ENCODE peak calls at places on chromosome 11, in ten cellular contexts. One of them, this sample, is unnamed.

GRCh38 chr11:18731949-18732821 is 6.2 kb upstream of the IGSF22 start:
- DNase-seq in stomach: peak; percentile 63
- DNase-seq in NCI-H1694: peak; percentile 29
- DNase-seq in B cell: peak; percentile 80
- DNase-seq in Kasumi-1: peak; percentile 42
- DNase-seq in amniotic stem cell: no peak
- DNase-seq in stimulated activated naive CD4-positive, alpha-beta T cell: peak; percentile 61
- DNase-seq in nucleus accumbens: peak; percentile 61
- DNase-seq in NCI-H2107: no peak
- DNase-seq in ELF-1: peak; percentile 75
- DNase-seq in this sample: peak; percentile 39

GRCh38 chr11:118200901-118201680 is 23.7 kb downstream of the JAML start:
- DNase-seq in stomach: no peak
- DNase-seq in nucleus accumbens: no peak
- DNase-seq in stimulated activated naive CD4-positive, alpha-beta T cell: peak; percentile 37
- DNase-seq in amniotic stem cell: no peak
- DNase-seq in ELF-1: no peak
- DNase-seq in B cell: no peak
- DNase-seq in NCI-H1694: no peak
- DNase-seq in Kasumi-1: no peak
- DNase-seq in NCI-H2107: no peak
- DNase-seq in this sample: no peak

GRCh38 chr11:93921695-93922468 is 71.5 kb upstream of the VSTM5 start:
- DNase-seq in stimulated activated naive CD4-positive, alpha-beta T cell: no peak
- DNase-seq in B cell: no peak
- DNase-seq in nucleus accumbens: no peak
- DNase-seq in NCI-H1694: peak; percentile 7
- DNase-seq in stomach: peak; percentile 48
- DNase-seq in Kasumi-1: peak; percentile 70
- DNase-seq in ELF-1: peak; percentile 82
- DNase-seq in amniotic stem cell: peak; percentile 62
- DNase-seq in NCI-H2107: peak; percentile 40
- DNase-seq in this sample: peak; percentile 34

GRCh38 chr11:83970061-83970671 is 684.0 kb upstream of the CCDC90B start:
- DNase-seq in B cell: no peak
- DNase-seq in amniotic stem cell: no peak
- DNase-seq in NCI-H1694: no peak
- DNase-seq in stimulated activated naive CD4-positive, alpha-beta T cell: no peak
- DNase-seq in NCI-H2107: no peak
- DNase-seq in ELF-1: no peak
- DNase-seq in Kasumi-1: no peak
- DNase-seq in nucleus accumbens: no peak
- DNase-seq in stomach: no peak
- DNase-seq in this sample: no peak

GRCh38 chr11:27076121-27076589 is 35.5 kb downstream of the BBOX1 start:
- DNase-seq in nucleus accumbens: no peak
- DNase-seq in stimulated activated naive CD4-positive, alpha-beta T cell: no peak
- DNase-seq in Kasumi-1: no peak
- DNase-seq in B cell: no peak
- DNase-seq in NCI-H2107: no peak
- DNase-seq in stomach: no peak
- DNase-seq in ELF-1: peak; percentile 10
- DNase-seq in NCI-H1694: peak; percentile 25
- DNase-seq in amniotic stem cell: no peak
- DNase-seq in this sample: no peak

GRCh38 chr11:34176980-34177319 is 71.5 kb downstream of the NAT10 start:
- DNase-seq in B cell: no peak
- DNase-seq in nucleus accumbens: no peak
- DNase-seq in stomach: no peak
- DNase-seq in stimulated activated naive CD4-positive, alpha-beta T cell: no peak
- DNase-seq in ELF-1: no peak
- DNase-seq in NCI-H2107: no peak
- DNase-seq in NCI-H1694: no peak
- DNase-seq in amniotic stem cell: no peak
- DNase-seq in Kasumi-1: no peak
- DNase-seq in this sample: no peak

GRCh38 chr11:126363706-126364245 is 8.3 kb downstream of the ST3GAL4 start:
- DNase-seq in nucleus accumbens: peak; percentile 54
- DNase-seq in NCI-H1694: no peak
- DNase-seq in stimulated activated naive CD4-positive, alpha-beta T cell: no peak
- DNase-seq in stomach: no peak
- DNase-seq in B cell: no peak
- DNase-seq in ELF-1: no peak
- DNase-seq in amniotic stem cell: no peak
- DNase-seq in Kasumi-1: no peak
- DNase-seq in NCI-H2107: no peak
- DNase-seq in this sample: no peak

GRCh38 chr11:34205326-34206035 is 100.1 kb downstream of the NAT10 start:
- DNase-seq in amniotic stem cell: no peak
- DNase-seq in ELF-1: no peak
- DNase-seq in B cell: no peak
- DNase-seq in Kasumi-1: no peak
- DNase-seq in nucleus accumbens: no peak
- DNase-seq in NCI-H1694: no peak
- DNase-seq in stimulated activated naive CD4-positive, alpha-beta T cell: no peak
- DNase-seq in stomach: no peak
- DNase-seq in NCI-H2107: no peak
- DNase-seq in this sample: no peak

GRCh38 chr11:69541501-69542313 is 60.2 kb downstream of the LINC01488 start:
- DNase-seq in amniotic stem cell: no peak
- DNase-seq in B cell: no peak
- DNase-seq in nucleus accumbens: no peak
- DNase-seq in NCI-H2107: no peak
- DNase-seq in NCI-H1694: no peak
- DNase-seq in stomach: no peak
- DNase-seq in Kasumi-1: no peak
- DNase-seq in ELF-1: no peak
- DNase-seq in stimulated activated naive CD4-positive, alpha-beta T cell: no peak
- DNase-seq in this sample: no peak

GRCh38 chr11:120385110-120385509 is 48.9 kb downstream of the ARHGEF12 start:
- DNase-seq in Kasumi-1: no peak
- DNase-seq in stomach: no peak
- DNase-seq in NCI-H2107: no peak
- DNase-seq in nucleus accumbens: no peak
- DNase-seq in NCI-H1694: no peak
- DNase-seq in stimulated activated naive CD4-positive, alpha-beta T cell: no peak
- DNase-seq in ELF-1: no peak
- DNase-seq in B cell: no peak
- DNase-seq in amniotic stem cell: no peak
- DNase-seq in this sample: no peak

GRCh38 chr11:9755561-9755960 is 91.7 kb downstream of the SWAP70 start:
- DNase-seq in stimulated activated naive CD4-positive, alpha-beta T cell: no peak
- DNase-seq in Kasumi-1: no peak
- DNase-seq in amniotic stem cell: no peak
- DNase-seq in stomach: no peak
- DNase-seq in NCI-H1694: no peak
- DNase-seq in B cell: no peak
- DNase-seq in nucleus accumbens: no peak
- DNase-seq in ELF-1: no peak
- DNase-seq in NCI-H2107: no peak
- DNase-seq in this sample: no peak

GRCh38 chr11:86987687-86988086 is 32.5 kb upstream of the FZD4 start:
- DNase-seq in stomach: no peak
- DNase-seq in Kasumi-1: no peak
- DNase-seq in amniotic stem cell: no peak
- DNase-seq in B cell: no peak
- DNase-seq in NCI-H2107: no peak
- DNase-seq in NCI-H1694: no peak
- DNase-seq in stimulated activated naive CD4-positive, alpha-beta T cell: no peak
- DNase-seq in ELF-1: no peak
- DNase-seq in nucleus accumbens: no peak
- DNase-seq in this sample: no peak

This sample was measured in GDM1.